ENCODE peak calls at places on chromosomes 3 and 15, in eight cellular contexts. T is epithelial cell of esophagus; A is AG09319; V is BJ; O is upper lobe of left lung; U is fibroblast of the aortic adventitia; F is psoas muscle; S is CD8-positive, alpha-beta T cell. H is an unnamed sample.

GRCh38 chr15:59160880-59161593 is 45.6 kb upstream of the LDHAL6B start:
- DNase-seq in T (no peak), A (no peak), V (no peak), O (no peak), U (no peak), F (no peak), S (no peak), H (no peak)

GRCh38 chr3:196440041-196440537 is 7.9 kb upstream of the UBXN7 start:
- DNase-seq in T (no peak), A (peak; percentile 65), V (peak; percentile 73), O (no peak), U (peak; percentile 93), F (peak; percentile 40), S (no peak), H (no peak)

GRCh38 chr15:57440799-57441198 is 64.5 kb downstream of the CGNL1 start:
- DNase-seq in T (no peak), A (peak; percentile 11), V (peak; percentile 65), O (no peak), U (peak; percentile 94), F (no peak), S (no peak), H (no peak)

GRCh38 chr3:188470508-188471130 is 316.7 kb downstream of the LPP start:
- DNase-seq in T (no peak), A (no peak), V (no peak), O (no peak), U (no peak), F (no peak), S (no peak), H (no peak)

GRCh38 chr3:39644176-39644575 is 165.2 kb upstream of the MYRIP start:
- DNase-seq in T (no peak), A (peak; percentile 52), V (peak; percentile 80), O (no peak), U (peak; percentile 60), F (no peak), S (no peak), H (no peak)

GRCh38 chr3:189076459-189076858 is 95.3 kb upstream of the TPRG1 start:
- DNase-seq in T (no peak), A (no peak), V (no peak), O (no peak), U (no peak), F (no peak), S (no peak), H (no peak)

GRCh38 chr3:136787226-136787793 is 31.6 kb upstream of the SLC35G2 start:
- DNase-seq in T (no peak), A (no peak), V (no peak), O (peak; percentile 41), U (peak; percentile 84), F (no peak), S (peak; percentile 6), H (no peak)

GRCh38 chr3:126487151-126487771 is 11.6 kb upstream of the ZXDC start:
- DNase-seq in T (peak; percentile 72), A (no peak), V (no peak), O (peak; percentile 32), U (no peak), F (no peak), S (no peak), H (no peak)

GRCh38 chr3:11085078-11085840 is 69.0 kb upstream of the HRH1 start:
- DNase-seq in T (peak; percentile 27), A (no peak), V (peak; percentile 9), O (no peak), U (peak; percentile 52), F (no peak), S (no peak), H (no peak)

GRCh38 chr3:56792201-56792600 is 9.5 kb downstream of the ARHGEF3 start:
- DNase-seq in T (no peak), A (no peak), V (no peak), O (no peak), U (no peak), F (peak; percentile 34), S (no peak), H (peak; percentile 55)

GRCh38 chr15:60340207-60340921 is 57.4 kb downstream of the ANXA2 start:
- DNase-seq in T (peak; percentile 70), A (no peak), V (no peak), O (no peak), U (no peak), F (no peak), S (no peak), H (no peak)

GRCh38 chr3:104909721-104910120 is 457.0 kb upstream of the ALCAM start:
- DNase-seq in T (no peak), A (no peak), V (no peak), O (no peak), U (no peak), F (no peak), S (no peak), H (no peak)

GRCh38 chr3:42502429-42503250 is at the start of gene VIPR1:
- DNase-seq in T (peak; percentile 92), A (no peak), V (no peak), O (peak; percentile 92), U (no peak), F (peak; percentile 63), S (peak; percentile 95), H (no peak)

GRCh38 chr3:14158370-14158769 is 20.0 kb downstream of the XPC start:
- DNase-seq in T (no peak), A (no peak), V (no peak), O (no peak), U (no peak), F (no peak), S (no peak), H (no peak)

GRCh38 chr3:126197854-126198584 is 17.6 kb upstream of the ALDH1L1 start:
- DNase-seq in T (peak; percentile 72), A (peak; percentile 16), V (no peak), O (peak; percentile 53), U (peak; percentile 72), F (peak; percentile 72), S (peak; percentile 30), H (no peak)

GRCh38 chr3:127799476-127800222 is 22.7 kb downstream of the MGLL start:
- DNase-seq in T (peak; percentile 96), A (no peak), V (peak; percentile 74), O (peak; percentile 17), U (peak; percentile 84), F (no peak), S (no peak), H (no peak)

GRCh38 chr3:123085293-123085949 is 18.6 kb downstream of the PDIA5 start:
- DNase-seq in T (no peak), A (no peak), V (no peak), O (no peak), U (no peak), F (no peak), S (no peak), H (no peak)

GRCh38 chr15:78024141-78024567 is 53.4 kb downstream of the TBC1D2B start:
- DNase-seq in T (no peak), A (peak; percentile 16), V (no peak), O (no peak), U (peak; percentile 66), F (peak; percentile 81), S (no peak), H (no peak)

GRCh38 chr3:28308196-28308595 is 40.3 kb upstream of the ZCWPW2 start:
- DNase-seq in T (no peak), A (no peak), V (no peak), O (no peak), U (peak; percentile 33), F (no peak), S (no peak), H (no peak)

GRCh38 chr15:70152070-70152480 is 54.4 kb upstream of the TLE3 start:
- DNase-seq in T (peak; percentile 26), A (no peak), V (no peak), O (no peak), U (no peak), F (no peak), S (no peak), H (peak; percentile 65)

GRCh38 chr15:82951472-82952155 is 906 bp downstream of the HOMER2 start:
- DNase-seq in T (peak; percentile 66), A (no peak), V (no peak), O (no peak), U (no peak), F (no peak), S (no peak), H (no peak)

GRCh38 chr3:133856316-133856715 is 39.4 kb downstream of the RAB6B start:
- DNase-seq in T (no peak), A (no peak), V (no peak), O (no peak), U (peak; percentile 23), F (no peak), S (no peak), H (no peak)

GRCh38 chr3:133853925-133854227 is 41.8 kb downstream of the RAB6B start:
- DNase-seq in T (no peak), A (no peak), V (no peak), O (no peak), U (no peak), F (no peak), S (no peak), H (no peak)

GRCh38 chr3:133854264-133854663 is 41.4 kb downstream of the RAB6B start:
- DNase-seq in T (no peak), A (no peak), V (no peak), O (no peak), U (no peak), F (no peak), S (no peak), H (peak; percentile 10)

GRCh38 chr3:133855772-133856171 is 39.9 kb downstream of the RAB6B start:
- DNase-seq in T (no peak), A (no peak), V (no peak), O (no peak), U (peak; percentile 10), F (no peak), S (no peak), H (no peak)

GRCh38 chr3:133854971-133855370 is 40.7 kb downstream of the RAB6B start:
- DNase-seq in T (no peak), A (no peak), V (no peak), O (no peak), U (no peak), F (no peak), S (no peak), H (no peak)
- TF ChIP-seq CTCF in T (no peak), A (no peak), V (no peak), O (no peak), U (no peak), F (no peak), S (no peak), H (no peak)

GRCh38 chr3:129992781-129993180 is 18.3 kb downstream of the TRH start:
- DNase-seq in T (peak; percentile 13), A (no peak), V (no peak), O (no peak), U (no peak), F (no peak), S (no peak), H (no peak)
- TF ChIP-seq CTCF in T (peak; percentile 26), A (peak; percentile 23), V (peak; percentile 54), O (no peak), U (peak; percentile 51), F (no peak), S (no peak), H (no peak)

GRCh38 chr15:72796515-72797337 is 13.2 kb upstream of the ADPGK start:
- DNase-seq in T (peak; percentile 15), A (peak; percentile 23), V (no peak), O (peak; percentile 72), U (peak; percentile 35), F (peak; percentile 78), S (peak; percentile 48), H (no peak)
- TF ChIP-seq CTCF in T (peak; percentile 16), A (peak; percentile 7), V (no peak), O (peak; percentile 63), U (peak; percentile 44), F (peak; percentile 79), S (peak; percentile 57), H (peak; percentile 35)

DNA sequence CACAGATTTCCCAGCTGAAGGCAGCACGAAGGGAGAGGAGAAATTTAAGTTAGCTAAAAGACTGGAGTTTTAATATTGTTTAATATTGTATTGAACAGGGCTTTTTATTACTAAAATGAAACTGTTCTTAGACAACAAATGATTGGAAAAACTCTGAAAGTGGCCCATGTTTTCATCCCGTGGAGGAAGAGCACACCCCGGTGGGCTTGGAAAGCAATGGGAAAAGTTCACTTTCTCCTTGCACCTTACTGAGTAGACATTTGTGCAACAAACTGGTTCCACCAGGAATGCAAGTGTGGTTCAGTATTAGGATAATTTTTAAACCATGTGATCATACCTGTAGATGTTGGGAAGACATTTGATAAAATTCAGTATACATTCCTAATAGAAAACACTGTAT is 8.2 kb upstream of the ESYT3 start:
- DNase-seq in T (peak; percentile 33), A (no peak), V (no peak), O (peak; percentile 6), U (peak; percentile 50), F (no peak), S (no peak), H (no peak)
- TF ChIP-seq CTCF in T (peak; percentile 21), A (peak; percentile 55), V (peak; percentile 64), O (no peak), U (peak; percentile 60), F (peak; percentile 27), S (no peak), H (peak; percentile 38)